ENCODE peak calls at places on chromosome 6, in nine cellular contexts. One of them, this sample, is unnamed.

GRCh38 chr6:53461041-53461656 is 83.8 kb downstream of the GCLC start:
- DNase-seq in adrenal gland: no peak
- DNase-seq in heart left ventricle: no peak
- DNase-seq in activated naive CD8-positive, alpha-beta T cell treated with anti-CD3 and anti-CD28 coated beads, Interleukin-2, amount 50 U/mL, for 24 hours: no peak
- DNase-seq in posterior cingulate gyrus: no peak
- DNase-seq in mesenchymal stem cell: no peak
- DNase-seq in D341Med: no peak
- DNase-seq in activated T-cell treated with anti-CD3 and anti-CD28 coated beads for 4 hours: no peak
- DNase-seq in NCI-H1694 treated with DMSO at 0.1 percent for 48 hours: no peak
- DNase-seq in this sample: no peak

GRCh38 chr6:157980288-157981131 is 1.2 kb upstream of the SYNJ2 start:
- DNase-seq in adrenal gland: no peak
- DNase-seq in heart left ventricle: peak
- DNase-seq in activated naive CD8-positive, alpha-beta T cell treated with anti-CD3 and anti-CD28 coated beads, Interleukin-2, amount 50 U/mL, for 24 hours: peak
- DNase-seq in posterior cingulate gyrus: no peak
- DNase-seq in mesenchymal stem cell: no peak
- DNase-seq in D341Med: no peak
- DNase-seq in activated T-cell treated with anti-CD3 and anti-CD28 coated beads for 4 hours: no peak
- DNase-seq in NCI-H1694 treated with DMSO at 0.1 percent for 48 hours: no peak
- DNase-seq in this sample: no peak

GRCh38 chr6:72616406-72617015 is 5.4 kb upstream of the KCNQ5 start:
- DNase-seq in adrenal gland: no peak
- DNase-seq in heart left ventricle: no peak
- DNase-seq in activated naive CD8-positive, alpha-beta T cell treated with anti-CD3 and anti-CD28 coated beads, Interleukin-2, amount 50 U/mL, for 24 hours: no peak
- DNase-seq in posterior cingulate gyrus: no peak
- DNase-seq in mesenchymal stem cell: peak
- DNase-seq in D341Med: peak
- DNase-seq in activated T-cell treated with anti-CD3 and anti-CD28 coated beads for 4 hours: no peak
- DNase-seq in NCI-H1694 treated with DMSO at 0.1 percent for 48 hours: peak
- DNase-seq in this sample: no peak

GRCh38 chr6:134663800-134664535 is 285.9 kb downstream of the ALDH8A1 start:
- DNase-seq in adrenal gland: no peak
- DNase-seq in heart left ventricle: no peak
- DNase-seq in activated naive CD8-positive, alpha-beta T cell treated with anti-CD3 and anti-CD28 coated beads, Interleukin-2, amount 50 U/mL, for 24 hours: no peak
- DNase-seq in posterior cingulate gyrus: no peak
- DNase-seq in mesenchymal stem cell: peak
- DNase-seq in D341Med: no peak
- DNase-seq in activated T-cell treated with anti-CD3 and anti-CD28 coated beads for 4 hours: no peak
- DNase-seq in NCI-H1694 treated with DMSO at 0.1 percent for 48 hours: no peak
- DNase-seq in this sample: no peak

GRCh38 chr6:147751232-147751631 is 242.7 kb downstream of the SAMD5 start:
- DNase-seq in adrenal gland: no peak
- DNase-seq in heart left ventricle: no peak
- DNase-seq in activated naive CD8-positive, alpha-beta T cell treated with anti-CD3 and anti-CD28 coated beads, Interleukin-2, amount 50 U/mL, for 24 hours: no peak
- DNase-seq in posterior cingulate gyrus: no peak
- DNase-seq in mesenchymal stem cell: no peak
- DNase-seq in D341Med: no peak
- DNase-seq in activated T-cell treated with anti-CD3 and anti-CD28 coated beads for 4 hours: no peak
- DNase-seq in NCI-H1694 treated with DMSO at 0.1 percent for 48 hours: no peak
- DNase-seq in this sample: no peak

GRCh38 chr6:110529907-110530306 is 53.5 kb upstream of the SLC22A16 start:
- DNase-seq in adrenal gland: no peak
- DNase-seq in heart left ventricle: no peak
- DNase-seq in activated naive CD8-positive, alpha-beta T cell treated with anti-CD3 and anti-CD28 coated beads, Interleukin-2, amount 50 U/mL, for 24 hours: no peak
- DNase-seq in posterior cingulate gyrus: no peak
- DNase-seq in mesenchymal stem cell: peak
- DNase-seq in D341Med: no peak
- DNase-seq in activated T-cell treated with anti-CD3 and anti-CD28 coated beads for 4 hours: no peak
- DNase-seq in NCI-H1694 treated with DMSO at 0.1 percent for 48 hours: no peak
- DNase-seq in this sample: no peak

GRCh38 chr6:169253745-169254238 is at the start of gene THBS2:
- DNase-seq in adrenal gland: no peak
- DNase-seq in heart left ventricle: peak
- DNase-seq in activated naive CD8-positive, alpha-beta T cell treated with anti-CD3 and anti-CD28 coated beads, Interleukin-2, amount 50 U/mL, for 24 hours: no peak
- DNase-seq in posterior cingulate gyrus: peak
- DNase-seq in mesenchymal stem cell: peak
- DNase-seq in D341Med: no peak
- DNase-seq in activated T-cell treated with anti-CD3 and anti-CD28 coated beads for 4 hours: no peak
- DNase-seq in NCI-H1694 treated with DMSO at 0.1 percent for 48 hours: no peak
- DNase-seq in this sample: no peak

GRCh38 chr6:169975286-169975685 is 223.9 kb downstream of the ERMARD start:
- DNase-seq in adrenal gland: no peak
- DNase-seq in heart left ventricle: no peak
- DNase-seq in activated naive CD8-positive, alpha-beta T cell treated with anti-CD3 and anti-CD28 coated beads, Interleukin-2, amount 50 U/mL, for 24 hours: no peak
- DNase-seq in posterior cingulate gyrus: peak
- DNase-seq in mesenchymal stem cell: no peak
- DNase-seq in D341Med: no peak
- DNase-seq in activated T-cell treated with anti-CD3 and anti-CD28 coated beads for 4 hours: no peak
- DNase-seq in NCI-H1694 treated with DMSO at 0.1 percent for 48 hours: no peak
- DNase-seq in this sample: no peak